ENCODE peak calls at places on chromosomes 7 and 10, in five cellular contexts. L is brain microvascular endothelial cell, Q is ovary, Y is mesendoderm, V is kidney. E is an unnamed sample.

GRCh38 chr7:90709501-90710465 is 113.7 kb downstream of the CDK14 start:
- DNase-seq in L (peak; percentile 39), Q (peak; percentile 67), Y (peak; percentile 51), V (no peak), E (no peak)

GRCh38 chr10:71272122-71272771 is 46.8 kb upstream of the SLC29A3 start:
- DNase-seq in L (peak; percentile 68), Q (no peak), Y (no peak), V (peak; percentile 56), E (no peak)

GRCh38 chr7:125530553-125530952 is 600.9 kb upstream of the POT1 start:
- DNase-seq in L (no peak), Q (no peak), Y (no peak), V (no peak), E (no peak)

GRCh38 chr7:151795168-151795754 is 81.7 kb downstream of the PRKAG2 start:
- DNase-seq in L (no peak), Q (no peak), Y (no peak), V (peak; percentile 73), E (no peak)

GRCh38 chr7:93977551-93977950 is 26.6 kb downstream of the BET1 start:
- DNase-seq in L (no peak), Q (no peak), Y (no peak), V (no peak), E (no peak)

GRCh38 chr7:135270577-135271254 is 37.1 kb downstream of the STRA8 start:
- DNase-seq in L (no peak), Q (no peak), Y (peak; percentile 46), V (no peak), E (no peak)

GRCh38 chr10:7121154-7121797 is 289.6 kb downstream of the SFMBT2 start:
- DNase-seq in L (no peak), Q (no peak), Y (peak; percentile 77), V (no peak), E (no peak)

GRCh38 chr10:62007145-62007544 is 105.6 kb downstream of the ARID5B start:
- DNase-seq in L (no peak), Q (no peak), Y (no peak), V (no peak), E (no peak)

GRCh38 chr7:128398016-128398840 is 11.6 kb downstream of the IMPDH1 start:
- DNase-seq in L (peak; percentile 32), Q (peak; percentile 78), Y (peak; percentile 63), V (no peak), E (no peak)

GRCh38 chr10:121469797-121470606 is 128.2 kb downstream of the FGFR2 start:
- DNase-seq in L (no peak), Q (no peak), Y (no peak), V (no peak), E (no peak)

GRCh38 chr7:132138817-132139216 is 437.5 kb downstream of the PLXNA4 start:
- DNase-seq in L (no peak), Q (no peak), Y (peak; percentile 26), V (no peak), E (no peak)

GRCh38 chr10:24383681-24384106 is 174.8 kb downstream of the KIAA1217 start:
- DNase-seq in L (peak; percentile 99), Q (peak; percentile 92), Y (peak; percentile 94), V (peak; percentile 96), E (peak; percentile 94)

GRCh38 chr10:130933008-130933390 is 378.5 kb downstream of the TCERG1L start:
- DNase-seq in L (no peak), Q (no peak), Y (no peak), V (no peak), E (peak; percentile 26)

GRCh38 chr7:80316811-80317210 is 182.2 kb downstream of the GNAI1 start:
- DNase-seq in L (no peak), Q (no peak), Y (peak; percentile 25), V (no peak), E (no peak)

GRCh38 chr7:44713141-44713540 is 35.5 kb upstream of the ZMIZ2 start:
- DNase-seq in L (no peak), Q (no peak), Y (no peak), V (no peak), E (no peak)

GRCh38 chr7:93843260-93843659 is 47.3 kb downstream of the TFPI2 start:
- DNase-seq in L (no peak), Q (no peak), Y (peak; percentile 1), V (no peak), E (no peak)

GRCh38 chr7:130409722-130410072 is 29.4 kb downstream of the CPA1 start:
- DNase-seq in L (peak; percentile 25), Q (no peak), Y (no peak), V (no peak), E (no peak)

GRCh38 chr10:74213571-74214162 is 62.6 kb downstream of the ADK start:
- DNase-seq in L (peak; percentile 42), Q (peak; percentile 34), Y (peak; percentile 56), V (no peak), E (no peak)

GRCh38 chr7:75938921-75939320 is 24.0 kb downstream of the POR start:
- DNase-seq in L (no peak), Q (no peak), Y (no peak), V (no peak), E (no peak)

GRCh38 chr10:61024801-61025201 is 80.8 kb upstream of the RHOBTB1 start:
- DNase-seq in L (peak; percentile 24), Q (no peak), Y (peak; percentile 57), V (no peak), E (no peak)

GRCh38 chr7:35571596-35572240 is 123.2 kb downstream of the HERPUD2 start:
- DNase-seq in L (no peak), Q (no peak), Y (no peak), V (no peak), E (no peak)

GRCh38 chr10:97812696-97813095 is 36.9 kb upstream of the GOLGA7B start:
- DNase-seq in L (no peak), Q (no peak), Y (no peak), V (no peak), E (no peak)

GRCh38 chr7:37353949-37354660 is 94.6 kb downstream of the ELMO1 start:
- DNase-seq in L (no peak), Q (no peak), Y (no peak), V (no peak), E (no peak)

DNA sequence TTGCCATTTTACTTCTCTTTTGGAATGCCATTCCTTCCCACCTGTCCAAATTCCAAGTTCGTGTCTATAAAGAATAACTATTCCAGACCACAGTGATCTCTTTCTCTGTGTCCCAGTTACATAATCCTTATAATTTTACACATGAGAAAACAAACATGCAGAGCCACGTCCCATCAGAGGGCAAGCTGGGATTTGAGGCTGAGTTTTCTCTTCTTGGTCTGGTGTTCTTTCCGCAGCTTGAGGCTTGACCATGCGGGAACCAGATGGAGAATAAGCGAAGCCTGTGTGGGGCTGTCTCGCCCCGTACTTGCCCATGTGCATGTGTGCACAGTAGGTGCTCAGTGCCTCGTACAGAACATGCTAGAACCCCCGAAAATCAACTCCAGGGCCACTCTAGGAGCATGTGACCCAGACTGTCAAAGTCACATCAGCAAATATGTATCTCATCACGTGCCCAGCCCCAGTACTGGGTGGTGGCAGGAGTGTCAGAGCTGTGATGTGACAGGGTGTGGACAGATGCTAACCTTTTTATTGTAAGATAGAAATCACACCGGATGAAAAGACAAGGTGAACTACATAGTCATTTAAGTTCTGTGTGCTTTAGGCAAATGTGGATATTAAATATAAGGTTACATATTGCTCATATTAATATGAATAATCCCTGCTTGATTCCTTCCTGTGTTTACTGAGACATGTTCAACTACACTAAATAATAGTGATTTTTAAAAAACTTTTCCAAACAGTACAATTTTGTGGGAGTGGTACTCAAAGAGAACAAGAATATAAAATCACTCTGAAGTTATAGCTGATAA is 3.2 kb downstream of the INSIG1 start:
- DNase-seq in L (no peak), Q (no peak), Y (no peak), V (no peak), E (peak; percentile 50)
- H3K4me3 ChIP-seq in L (peak overlapping the region; percentile 98), Q (no peak overlapping the region), Y (no peak overlapping the region), V (peak overlapping the region; percentile 6), E (no peak overlapping the region)

DNA sequence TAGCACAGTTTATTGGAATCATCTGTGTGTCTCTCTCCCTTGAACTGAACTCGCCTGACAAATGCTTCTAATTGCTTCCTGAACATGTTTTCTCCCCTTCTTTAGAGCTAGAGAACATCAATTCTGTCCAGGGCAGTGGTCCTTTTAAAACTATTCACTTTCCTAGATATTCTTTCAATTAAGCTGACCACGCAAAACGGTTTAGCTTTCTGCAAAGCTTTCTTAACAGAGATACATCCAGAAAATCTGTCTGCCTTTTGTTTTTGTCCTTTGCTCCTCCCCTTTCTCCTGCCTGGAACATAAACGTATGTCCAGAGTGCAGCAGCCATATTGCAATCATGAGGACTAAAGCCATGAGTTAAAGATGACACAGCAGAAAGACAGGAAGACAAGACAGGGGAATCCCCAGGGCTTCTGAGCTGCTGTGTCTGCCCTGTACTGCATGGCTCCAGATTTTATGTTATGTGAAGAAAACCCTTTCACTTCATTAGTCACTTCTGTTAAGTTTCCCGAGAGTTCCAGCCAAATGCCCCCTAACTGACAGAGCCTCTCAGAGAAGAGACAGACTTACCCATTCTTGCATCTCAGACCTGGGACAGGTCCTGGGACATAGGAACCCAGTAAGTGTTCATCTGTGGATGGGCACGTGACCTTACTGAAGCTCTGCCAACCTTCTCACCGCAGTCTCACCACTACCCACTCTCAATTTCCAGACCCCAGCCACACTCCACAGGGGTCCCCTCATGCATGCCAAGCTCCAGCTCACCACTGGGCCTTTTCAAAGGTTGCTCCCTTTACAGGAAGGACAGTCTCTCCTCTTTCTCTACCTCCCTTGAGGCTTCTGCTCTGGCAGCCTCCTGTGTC is 35.0 kb upstream of the CPXM2 start:
- DNase-seq in L (peak; percentile 1), Q (no peak), Y (no peak), V (no peak), E (no peak)
- H3K27ac ChIP-seq in L (no peak overlapping the region), Q (no peak overlapping the region), Y (no peak overlapping the region), V (no peak overlapping the region), E (no peak overlapping the region)

GRCh38 chr10:26755443-26755903 is 58.0 kb downstream of the PDSS1 start:
- DNase-seq in L (peak; percentile 27), Q (no peak), Y (peak; percentile 46), V (no peak), E (no peak)

DNA sequence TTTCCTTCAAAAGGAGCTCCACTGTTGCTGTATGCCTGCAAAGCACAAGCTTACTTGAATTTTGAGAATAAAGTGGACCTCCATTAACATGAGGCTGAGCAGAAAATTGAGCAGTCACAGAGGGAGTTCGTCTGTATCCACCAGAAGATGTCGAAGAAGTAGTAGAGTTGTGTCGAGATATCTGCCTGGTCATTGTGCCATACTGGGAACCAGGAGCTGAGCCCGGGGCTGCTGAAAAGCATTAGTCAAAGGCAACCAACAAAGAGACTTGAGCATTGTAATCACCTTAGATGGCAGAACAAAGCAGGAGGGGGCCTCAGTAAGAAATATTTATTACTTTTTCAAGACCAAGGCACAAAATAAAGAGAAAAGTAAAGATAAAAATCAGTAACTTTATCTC is 61.5 kb downstream of the PDSS1 start:
- DNase-seq in L (no peak), Q (no peak), Y (peak; percentile 54), V (no peak), E (no peak)
- H3K36me3 ChIP-seq in L (no peaks in the 10 kb centered on the region), Q (no peaks in the 10 kb centered on the region), Y (no peaks in the 10 kb centered on the region), V (no peaks in the 10 kb centered on the region), E (no peaks in the 10 kb centered on the region)

DNA sequence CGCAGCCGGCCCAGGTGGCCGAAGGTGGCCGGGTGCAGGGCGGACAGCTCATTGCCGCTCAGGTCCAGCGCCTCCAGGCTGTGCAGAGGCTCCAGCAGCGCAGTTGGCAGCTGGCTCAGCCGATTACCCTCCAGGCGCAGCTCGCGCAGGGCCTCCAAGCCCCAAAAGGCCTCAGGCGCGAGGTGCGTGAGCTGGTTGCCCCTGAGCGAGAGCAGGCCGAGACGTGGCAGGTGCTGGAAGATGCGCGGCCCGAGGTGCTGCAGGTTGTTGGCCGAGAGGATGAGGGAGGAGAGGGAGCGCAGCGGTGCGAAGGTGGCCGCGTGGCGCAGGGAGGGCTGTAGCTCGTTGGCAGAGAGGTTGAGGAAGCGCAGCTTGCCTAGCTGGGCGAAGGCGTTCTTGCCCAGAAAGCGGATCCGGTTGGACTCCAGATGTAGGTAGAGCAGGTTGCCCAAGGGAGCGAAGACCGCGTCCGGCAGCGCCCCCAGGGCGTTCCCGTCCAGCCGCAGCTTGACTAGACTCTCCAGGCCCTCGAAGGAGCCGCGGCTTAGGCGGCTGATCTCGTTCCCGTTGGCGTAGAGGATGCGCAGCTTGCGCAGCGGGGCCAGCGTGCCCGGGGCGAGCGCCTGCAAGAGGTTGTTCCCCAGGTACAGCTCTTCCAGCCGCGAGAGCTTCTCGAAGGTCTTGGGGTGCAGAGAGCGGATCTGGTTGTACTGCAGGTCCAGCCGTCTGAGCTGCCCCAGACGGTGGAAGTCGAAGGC is 887 bp downstream of the TRIL start:
- DNase-seq in L (no peak), Q (peak; percentile 36), Y (peak; percentile 65), V (peak; percentile 83), E (no peak)
- H3K4me3 ChIP-seq in L (peak overlapping the region; percentile 50), Q (peak overlapping the region; percentile 48), Y (no peak overlapping the region), V (peak overlapping the region; percentile 82), E (peak overlapping the region; percentile 42)